ENCODE peak calls at places on chromosome 22, in ten cellular contexts. One of them, this sample, is unnamed.
A peak's percentile ranks its signal among the peaks of the same experiment; 100 is the strongest.

GRCh38 chr22:45678961-45679912 is 7.6 kb downstream of the ATXN10 start:
- DNase-seq in lung: no peak
- DNase-seq in HFFc6: peak; percentile 72
- DNase-seq in A549: no peak
- DNase-seq in CD4-positive, alpha-beta T cell: no peak
- DNase-seq in AG04450: peak; percentile 55
- DNase-seq in adrenal gland: no peak
- DNase-seq in progenitor cell of endocrine pancreas: no peak
- DNase-seq in bronchial epithelial cell: peak; percentile 71
- DNase-seq in activated B cell treated with CpG ODN at 0.5 μM for 24 hours: no peak
- DNase-seq in this sample: no peak

GRCh38 chr22:35649026-35649553 is 844 bp downstream of the APOL6 start:
- DNase-seq in lung: no peak
- DNase-seq in HFFc6: no peak
- DNase-seq in A549: no peak
- DNase-seq in CD4-positive, alpha-beta T cell: no peak
- DNase-seq in AG04450: no peak
- DNase-seq in adrenal gland: no peak
- DNase-seq in progenitor cell of endocrine pancreas: no peak
- DNase-seq in bronchial epithelial cell: no peak
- DNase-seq in activated B cell treated with CpG ODN at 0.5 μM for 24 hours: no peak
- DNase-seq in this sample: no peak

GRCh38 chr22:24977370-24978230 is 25.1 kb downstream of the KIAA1671 start:
- DNase-seq in lung: no peak
- DNase-seq in HFFc6: no peak
- DNase-seq in A549: no peak
- DNase-seq in CD4-positive, alpha-beta T cell: no peak
- DNase-seq in AG04450: no peak
- DNase-seq in adrenal gland: peak; percentile 91
- DNase-seq in progenitor cell of endocrine pancreas: no peak
- DNase-seq in bronchial epithelial cell: peak; percentile 79
- DNase-seq in activated B cell treated with CpG ODN at 0.5 μM for 24 hours: no peak
- DNase-seq in this sample: no peak

GRCh38 chr22:40276877-40277823 is 69.2 kb upstream of the ADSL start:
- DNase-seq in lung: no peak
- DNase-seq in HFFc6: peak; percentile 28
- DNase-seq in A549: no peak
- DNase-seq in CD4-positive, alpha-beta T cell: no peak
- DNase-seq in AG04450: no peak
- DNase-seq in adrenal gland: peak; percentile 58
- DNase-seq in progenitor cell of endocrine pancreas: no peak
- DNase-seq in bronchial epithelial cell: peak; percentile 67
- DNase-seq in activated B cell treated with CpG ODN at 0.5 μM for 24 hours: no peak
- DNase-seq in this sample: no peak

GRCh38 chr22:46563381-46564083 is 26.1 kb upstream of the CELSR1 start:
- DNase-seq in lung: peak; percentile 74
- DNase-seq in HFFc6: peak; percentile 16
- DNase-seq in A549: peak; percentile 71
- DNase-seq in CD4-positive, alpha-beta T cell: peak; percentile 81
- DNase-seq in AG04450: no peak
- DNase-seq in adrenal gland: peak; percentile 89
- DNase-seq in progenitor cell of endocrine pancreas: peak; percentile 61
- DNase-seq in bronchial epithelial cell: peak; percentile 27
- DNase-seq in activated B cell treated with CpG ODN at 0.5 μM for 24 hours: peak; percentile 77
- DNase-seq in this sample: peak; percentile 62

GRCh38 chr22:45867118-45867905 is 109.7 kb downstream of the WNT7B start:
- DNase-seq in lung: no peak
- DNase-seq in HFFc6: no peak
- DNase-seq in A549: no peak
- DNase-seq in CD4-positive, alpha-beta T cell: no peak
- DNase-seq in AG04450: no peak
- DNase-seq in adrenal gland: peak; percentile 52
- DNase-seq in progenitor cell of endocrine pancreas: no peak
- DNase-seq in bronchial epithelial cell: no peak
- DNase-seq in activated B cell treated with CpG ODN at 0.5 μM for 24 hours: no peak
- DNase-seq in this sample: no peak

GRCh38 chr22:50174382-50175190 is 4.1 kb downstream of the PANX2 start:
- DNase-seq in lung: no peak
- DNase-seq in HFFc6: no peak
- DNase-seq in A549: no peak
- DNase-seq in CD4-positive, alpha-beta T cell: no peak
- DNase-seq in AG04450: no peak
- DNase-seq in adrenal gland: no peak
- DNase-seq in progenitor cell of endocrine pancreas: no peak
- DNase-seq in bronchial epithelial cell: no peak
- DNase-seq in activated B cell treated with CpG ODN at 0.5 μM for 24 hours: no peak
- DNase-seq in this sample: no peak

GRCh38 chr22:33758961-33759360 is 161.3 kb downstream of the LARGE1 start:
- DNase-seq in lung: no peak
- DNase-seq in HFFc6: no peak
- DNase-seq in A549: no peak
- DNase-seq in CD4-positive, alpha-beta T cell: no peak
- DNase-seq in AG04450: no peak
- DNase-seq in adrenal gland: no peak
- DNase-seq in progenitor cell of endocrine pancreas: no peak
- DNase-seq in bronchial epithelial cell: no peak
- DNase-seq in activated B cell treated with CpG ODN at 0.5 μM for 24 hours: no peak
- DNase-seq in this sample: no peak

DNA sequence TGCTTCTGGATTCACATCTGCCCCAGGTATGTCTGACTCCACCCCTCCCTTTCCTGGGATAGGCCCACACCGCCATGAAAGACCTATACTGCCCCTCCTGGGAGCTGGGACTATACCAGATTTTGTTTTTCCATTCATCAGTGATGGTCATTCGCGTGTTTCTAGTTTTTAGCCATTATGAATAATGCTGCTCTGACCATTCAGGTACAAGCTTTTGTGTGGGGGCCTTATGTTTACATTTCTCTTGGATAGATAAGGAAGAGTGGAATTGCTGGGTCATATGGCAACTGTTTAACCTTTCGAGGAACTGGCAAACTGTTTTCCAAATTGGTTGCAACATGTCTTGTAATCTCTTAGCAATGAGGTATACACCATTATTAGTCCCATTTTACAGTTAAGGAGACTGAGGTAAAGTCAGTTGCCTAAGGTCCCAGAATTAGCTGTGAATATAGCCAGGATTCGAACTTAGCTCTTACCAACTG is 1.2 kb upstream of the TBC1D10A start:
- DNase-seq in lung: no peak
- DNase-seq in HFFc6: no peak
- DNase-seq in A549: no peak
- DNase-seq in CD4-positive, alpha-beta T cell: no peak
- DNase-seq in AG04450: no peak
- DNase-seq in adrenal gland: no peak
- DNase-seq in progenitor cell of endocrine pancreas: no peak
- DNase-seq in bronchial epithelial cell: peak; percentile 56
- DNase-seq in activated B cell treated with CpG ODN at 0.5 μM for 24 hours: no peak
- DNase-seq in this sample: no peak
- TF ChIP-seq CTCF in lung: no peak
- TF ChIP-seq CTCF in HFFc6: no peak
- TF ChIP-seq CTCF in A549: no peak
- TF ChIP-seq CTCF in CD4-positive, alpha-beta T cell: no peak
- TF ChIP-seq CTCF in AG04450: no peak
- TF ChIP-seq CTCF in adrenal gland: no peak
- TF ChIP-seq CTCF in progenitor cell of endocrine pancreas: peak; percentile 29
- TF ChIP-seq CTCF in bronchial epithelial cell: peak; percentile 49
- TF ChIP-seq CTCF in activated B cell treated with CpG ODN at 0.5 μM for 24 hours: no peak
- TF ChIP-seq CTCF in this sample: no peak

GRCh38 chr22:41598081-41598480 is 8.4 kb upstream of the PMM1 start:
- DNase-seq in lung: no peak
- DNase-seq in HFFc6: peak; percentile 90
- DNase-seq in A549: no peak
- DNase-seq in CD4-positive, alpha-beta T cell: no peak
- DNase-seq in AG04450: no peak
- DNase-seq in adrenal gland: peak; percentile 72
- DNase-seq in progenitor cell of endocrine pancreas: no peak
- DNase-seq in bronchial epithelial cell: peak; percentile 89
- DNase-seq in activated B cell treated with CpG ODN at 0.5 μM for 24 hours: no peak
- DNase-seq in this sample: no peak

GRCh38 chr22:41598891-41599635 is 9.4 kb upstream of the PMM1 start:
- DNase-seq in lung: no peak
- DNase-seq in HFFc6: no peak
- DNase-seq in A549: no peak
- DNase-seq in CD4-positive, alpha-beta T cell: no peak
- DNase-seq in AG04450: no peak
- DNase-seq in adrenal gland: no peak
- DNase-seq in progenitor cell of endocrine pancreas: no peak
- DNase-seq in bronchial epithelial cell: peak; percentile 77
- DNase-seq in activated B cell treated with CpG ODN at 0.5 μM for 24 hours: no peak
- DNase-seq in this sample: no peak

GRCh38 chr22:41595703-41596102 is 6.1 kb upstream of the PMM1 start:
- DNase-seq in lung: no peak
- DNase-seq in HFFc6: no peak
- DNase-seq in A549: no peak
- DNase-seq in CD4-positive, alpha-beta T cell: no peak
- DNase-seq in AG04450: no peak
- DNase-seq in adrenal gland: no peak
- DNase-seq in progenitor cell of endocrine pancreas: no peak
- DNase-seq in bronchial epithelial cell: no peak
- DNase-seq in activated B cell treated with CpG ODN at 0.5 μM for 24 hours: no peak
- DNase-seq in this sample: no peak

GRCh38 chr22:41597635-41597953 is 8.0 kb upstream of the PMM1 start:
- DNase-seq in lung: no peak
- DNase-seq in HFFc6: no peak
- DNase-seq in A549: no peak
- DNase-seq in CD4-positive, alpha-beta T cell: no peak
- DNase-seq in AG04450: no peak
- DNase-seq in adrenal gland: no peak
- DNase-seq in progenitor cell of endocrine pancreas: no peak
- DNase-seq in bronchial epithelial cell: no peak
- DNase-seq in activated B cell treated with CpG ODN at 0.5 μM for 24 hours: no peak
- DNase-seq in this sample: no peak

GRCh38 chr22:41596776-41597634 is 7.4 kb upstream of the PMM1 start:
- DNase-seq in lung: peak; percentile 65
- DNase-seq in HFFc6: peak; percentile 18
- DNase-seq in A549: peak; percentile 60
- DNase-seq in CD4-positive, alpha-beta T cell: peak; percentile 19
- DNase-seq in AG04450: no peak
- DNase-seq in adrenal gland: peak; percentile 85
- DNase-seq in progenitor cell of endocrine pancreas: peak; percentile 46
- DNase-seq in bronchial epithelial cell: peak; percentile 57
- DNase-seq in activated B cell treated with CpG ODN at 0.5 μM for 24 hours: no peak
- DNase-seq in this sample: no peak
- TF ChIP-seq CTCF in lung: peak; percentile 70
- TF ChIP-seq CTCF in HFFc6: peak; percentile 85
- TF ChIP-seq CTCF in A549: peak; percentile 68
- TF ChIP-seq CTCF in CD4-positive, alpha-beta T cell: peak; percentile 50
- TF ChIP-seq CTCF in AG04450: peak; percentile 71
- TF ChIP-seq CTCF in adrenal gland: peak; percentile 93
- TF ChIP-seq CTCF in progenitor cell of endocrine pancreas: peak; percentile 73
- TF ChIP-seq CTCF in bronchial epithelial cell: peak; percentile 96
- TF ChIP-seq CTCF in activated B cell treated with CpG ODN at 0.5 μM for 24 hours: no peak
- TF ChIP-seq CTCF in this sample: peak; percentile 67

DNA sequence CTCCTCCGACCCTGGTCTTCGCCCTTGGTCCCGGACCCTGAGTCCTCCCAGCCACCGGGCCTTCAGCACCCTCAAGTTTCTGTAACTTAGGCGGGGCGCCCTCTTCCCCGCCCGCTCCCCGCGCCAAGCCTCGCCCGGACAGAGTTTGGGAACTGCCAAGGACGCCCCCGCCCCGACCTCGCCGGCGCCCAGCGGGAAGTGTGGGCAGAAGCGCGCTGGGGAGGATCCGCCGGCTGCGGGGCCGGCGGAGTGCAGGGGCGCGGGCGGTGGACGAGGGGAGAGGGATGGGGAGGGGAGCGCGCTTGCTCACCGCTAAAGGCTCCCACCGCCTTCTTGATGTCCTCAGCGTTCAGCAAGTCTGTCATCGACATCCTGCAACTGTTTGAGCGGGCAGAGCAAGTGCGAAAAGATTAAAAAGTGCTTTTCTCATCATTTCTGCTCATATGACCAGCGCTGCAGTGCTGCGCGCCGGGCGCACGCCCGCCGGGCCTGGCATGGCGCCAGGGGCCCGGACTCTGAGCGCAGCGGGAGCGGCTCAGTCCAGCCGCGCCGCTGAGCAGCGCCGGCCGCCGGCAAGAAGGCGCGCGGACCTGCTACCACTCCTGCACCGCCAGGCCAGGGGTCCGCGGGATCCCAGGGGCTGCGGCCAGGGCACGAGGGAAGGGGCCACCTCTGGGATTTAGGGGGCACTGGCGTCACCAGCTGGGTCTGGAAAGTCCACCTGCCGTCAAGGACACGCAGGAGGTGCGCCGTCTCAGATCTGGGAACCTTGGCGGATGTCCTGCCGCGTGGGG is at the start of gene PVALB:
- DNase-seq in lung: no peak
- DNase-seq in HFFc6: no peak
- DNase-seq in A549: peak; percentile 23
- DNase-seq in CD4-positive, alpha-beta T cell: no peak
- DNase-seq in AG04450: no peak
- DNase-seq in adrenal gland: peak; percentile 37
- DNase-seq in progenitor cell of endocrine pancreas: no peak
- DNase-seq in bronchial epithelial cell: no peak
- DNase-seq in activated B cell treated with CpG ODN at 0.5 μM for 24 hours: no peak
- DNase-seq in this sample: no peak
- TF ChIP-seq CTCF in lung: no peak
- TF ChIP-seq CTCF in HFFc6: no peak
- TF ChIP-seq CTCF in A549: no peak
- TF ChIP-seq CTCF in CD4-positive, alpha-beta T cell: no peak
- TF ChIP-seq CTCF in AG04450: no peak
- TF ChIP-seq CTCF in adrenal gland: no peak
- TF ChIP-seq CTCF in progenitor cell of endocrine pancreas: no peak
- TF ChIP-seq CTCF in bronchial epithelial cell: no peak
- TF ChIP-seq CTCF in activated B cell treated with CpG ODN at 0.5 μM for 24 hours: no peak
- TF ChIP-seq CTCF in this sample: no peak

GRCh38 chr22:30425616-30426394 is at the start of gene MTFP1:
- DNase-seq in lung: peak; percentile 64
- DNase-seq in HFFc6: peak; percentile 27
- DNase-seq in A549: peak; percentile 44
- DNase-seq in CD4-positive, alpha-beta T cell: no peak
- DNase-seq in AG04450: no peak
- DNase-seq in adrenal gland: peak; percentile 70
- DNase-seq in progenitor cell of endocrine pancreas: peak; percentile 51
- DNase-seq in bronchial epithelial cell: peak; percentile 53
- DNase-seq in activated B cell treated with CpG ODN at 0.5 μM for 24 hours: peak; percentile 51
- DNase-seq in this sample: no peak

GRCh38 chr22:30424471-30425326 is 869 bp upstream of the MTFP1 start:
- DNase-seq in lung: no peak
- DNase-seq in HFFc6: peak; percentile 24
- DNase-seq in A549: no peak
- DNase-seq in CD4-positive, alpha-beta T cell: no peak
- DNase-seq in AG04450: no peak
- DNase-seq in adrenal gland: no peak
- DNase-seq in progenitor cell of endocrine pancreas: no peak
- DNase-seq in bronchial epithelial cell: peak; percentile 50
- DNase-seq in activated B cell treated with CpG ODN at 0.5 μM for 24 hours: no peak
- DNase-seq in this sample: no peak

GRCh38 chr22:30425327-30425615 is 297 bp upstream of the MTFP1 start:
- DNase-seq in lung: no peak
- DNase-seq in HFFc6: no peak
- DNase-seq in A549: no peak
- DNase-seq in CD4-positive, alpha-beta T cell: no peak
- DNase-seq in AG04450: no peak
- DNase-seq in adrenal gland: no peak
- DNase-seq in progenitor cell of endocrine pancreas: no peak
- DNase-seq in bronchial epithelial cell: peak; percentile 15
- DNase-seq in activated B cell treated with CpG ODN at 0.5 μM for 24 hours: no peak
- DNase-seq in this sample: no peak

GRCh38 chr22:30427871-30428270 is 2.3 kb downstream of the MTFP1 start:
- DNase-seq in lung: no peak
- DNase-seq in HFFc6: no peak
- DNase-seq in A549: no peak
- DNase-seq in CD4-positive, alpha-beta T cell: no peak
- DNase-seq in AG04450: no peak
- DNase-seq in adrenal gland: no peak
- DNase-seq in progenitor cell of endocrine pancreas: no peak
- DNase-seq in bronchial epithelial cell: no peak
- DNase-seq in activated B cell treated with CpG ODN at 0.5 μM for 24 hours: no peak
- DNase-seq in this sample: no peak

DNA sequence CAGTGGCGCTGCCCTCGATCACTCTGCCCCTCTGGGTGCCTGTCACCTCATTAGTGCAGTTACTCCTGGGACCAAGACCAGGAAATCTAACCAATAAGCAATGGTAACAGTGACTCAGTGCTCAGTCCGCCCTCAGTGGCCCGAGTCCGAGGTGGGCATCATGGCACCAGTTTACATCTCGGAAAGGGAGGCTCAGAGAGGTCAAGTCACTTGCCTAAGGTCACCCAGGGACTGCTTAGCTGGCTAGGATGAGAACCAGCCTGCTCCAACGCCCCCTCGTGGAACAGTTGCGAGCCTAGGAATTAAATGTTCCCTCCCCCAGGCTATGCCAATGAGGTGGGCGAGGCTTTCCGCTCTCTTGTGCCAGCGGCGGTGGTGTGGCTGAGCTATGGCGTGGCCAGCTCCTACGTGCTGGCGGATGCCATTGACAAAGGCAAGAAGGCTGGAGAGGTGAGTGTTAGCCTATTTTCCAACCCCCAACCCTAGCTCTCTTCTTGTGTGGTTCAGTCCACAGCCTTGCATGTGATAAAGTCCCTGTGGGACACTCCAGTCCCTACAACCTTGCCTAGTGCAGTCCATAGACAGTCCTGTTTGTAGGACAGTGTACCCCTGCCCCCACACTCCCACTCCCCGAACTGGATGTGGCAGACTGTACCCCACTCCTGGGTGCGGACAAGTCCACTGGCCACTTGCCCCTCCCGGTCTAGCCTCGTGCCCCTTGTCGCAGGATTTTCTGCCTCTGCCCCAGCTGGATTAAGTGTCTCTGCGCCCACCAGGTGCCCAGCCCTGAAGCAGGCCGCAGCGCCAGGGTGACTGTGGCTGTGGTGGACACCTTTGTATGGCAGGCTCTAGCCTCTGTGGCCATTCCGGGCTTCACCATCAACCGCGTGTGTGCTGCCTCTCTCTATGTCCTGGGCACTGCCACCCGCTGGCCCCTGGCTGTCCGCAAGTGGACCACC is 1.1 kb downstream of the MTFP1 start:
- DNase-seq in lung: peak; percentile 91
- DNase-seq in HFFc6: peak; percentile 62
- DNase-seq in A549: peak; percentile 71
- DNase-seq in CD4-positive, alpha-beta T cell: peak; percentile 85
- DNase-seq in AG04450: no peak
- DNase-seq in adrenal gland: peak; percentile 92
- DNase-seq in progenitor cell of endocrine pancreas: peak; percentile 54
- DNase-seq in bronchial epithelial cell: peak; percentile 85
- DNase-seq in activated B cell treated with CpG ODN at 0.5 μM for 24 hours: peak; percentile 67
- DNase-seq in this sample: no peak
- TF ChIP-seq CTCF in lung: peak; percentile 69
- TF ChIP-seq CTCF in HFFc6: peak; percentile 84
- TF ChIP-seq CTCF in A549: peak; percentile 58
- TF ChIP-seq CTCF in CD4-positive, alpha-beta T cell: peak; percentile 70
- TF ChIP-seq CTCF in AG04450: peak; percentile 69
- TF ChIP-seq CTCF in adrenal gland: peak; percentile 64
- TF ChIP-seq CTCF in progenitor cell of endocrine pancreas: peak; percentile 61
- TF ChIP-seq CTCF in bronchial epithelial cell: peak; percentile 88
- TF ChIP-seq CTCF in activated B cell treated with CpG ODN at 0.5 μM for 24 hours: peak; percentile 32
- TF ChIP-seq CTCF in this sample: peak; percentile 74

This sample was measured in D721Med.